ENCODE peak calls at places on chromosome 9, in eight cellular contexts. S is RWPE1, V is cardiac fibroblast, G is choroid plexus epithelial cell, J is tibial nerve, D is AG09319, I is HFF-Myc, R is colonic mucosa. N is an unnamed sample.

GRCh38 chr9:31119882-31120481 is 1264.5 kb upstream of the ACO1 start:
- DNase-seq in S (peak), V (peak), G (peak), J (no peak), D (no peak), I (no peak), R (no peak), N (peak)

GRCh38 chr9:7185612-7186011 is 427.8 kb downstream of the KDM4C start:
- DNase-seq in S (peak), V (peak), G (peak), J (peak), D (no peak), I (peak), R (no peak), N (peak)

GRCh38 chr9:113580041-113580953 is 116.8 kb downstream of the RGS3 start:
- DNase-seq in S (peak), V (peak), G (peak), J (peak), D (no peak), I (no peak), R (peak), N (peak)

GRCh38 chr9:115944166-115944948 is 209.2 kb upstream of the PAPPA start:
- DNase-seq in S (peak), V (peak), G (peak), J (peak), D (peak), I (peak), R (peak), N (peak)

GRCh38 chr9:122261469-122261881 is 3.2 kb downstream of the RBM18 start:
- DNase-seq in S (peak), V (peak), G (peak), J (peak), D (no peak), I (no peak), R (peak), N (peak)

GRCh38 chr9:35112257-35113020 is 3.2 kb downstream of the ATOSB start:
- DNase-seq in S (peak), V (peak), G (peak), J (peak), D (peak), I (no peak), R (no peak), N (peak)

GRCh38 chr9:99052849-99053715 is 51.8 kb upstream of the TGFBR1 start:
- DNase-seq in S (no peak), V (no peak), G (no peak), J (no peak), D (no peak), I (no peak), R (no peak), N (no peak)

GRCh38 chr9:77802512-77803293 is 154.6 kb upstream of the GNA14 start:
- DNase-seq in S (no peak), V (no peak), G (no peak), J (no peak), D (no peak), I (no peak), R (no peak), N (no peak)

GRCh38 chr9:71878327-71879274 is 32.4 kb downstream of the ABHD17B start:
- DNase-seq in S (no peak), V (no peak), G (no peak), J (no peak), D (no peak), I (no peak), R (no peak), N (no peak)

GRCh38 chr9:110758201-110758600 is 89.6 kb downstream of the MUSK start:
- DNase-seq in S (no peak), V (no peak), G (no peak), J (no peak), D (no peak), I (no peak), R (no peak), N (no peak)

GRCh38 chr9:96413312-96414221 is 4.6 kb downstream of the ZNF367 start:
- DNase-seq in S (no peak), V (no peak), G (no peak), J (no peak), D (no peak), I (no peak), R (no peak), N (no peak)

GRCh38 chr9:18447131-18447530 is 26.8 kb upstream of the ADAMTSL1 start:
- DNase-seq in S (no peak), V (no peak), G (no peak), J (peak), D (no peak), I (no peak), R (no peak), N (peak)

GRCh38 chr9:94085062-94085639 is 887 bp downstream of the PTPDC1 start:
- DNase-seq in S (no peak), V (peak), G (peak), J (no peak), D (no peak), I (no peak), R (no peak), N (no peak)

GRCh38 chr9:133368249-133368881 is 7.5 kb downstream of the SURF4 start:
- DNase-seq in S (no peak), V (no peak), G (peak), J (no peak), D (no peak), I (no peak), R (peak), N (no peak)

GRCh38 chr9:32706004-32706749 is 70.7 kb upstream of the TAF1L start:
- DNase-seq in S (no peak), V (peak), G (no peak), J (no peak), D (no peak), I (no peak), R (no peak), N (peak)

GRCh38 chr9:70229026-70229425 is 29.8 kb upstream of the SMC5 start:
- DNase-seq in S (no peak), V (no peak), G (peak), J (peak), D (no peak), I (no peak), R (no peak), N (no peak)

GRCh38 chr9:112554516-112554915 is 67.9 kb downstream of the KIAA1958 start:
- DNase-seq in S (no peak), V (no peak), G (peak), J (no peak), D (no peak), I (no peak), R (no peak), N (no peak)

GRCh38 chr9:134591082-134591571 is 50.5 kb upstream of the COL5A1 start:
- DNase-seq in S (no peak), V (peak), G (peak), J (no peak), D (no peak), I (no peak), R (no peak), N (no peak)

GRCh38 chr9:84851935-84852585 is 182.5 kb downstream of the NTRK2 start:
- DNase-seq in S (peak), V (peak), G (peak), J (peak), D (peak), I (peak), R (no peak), N (peak)

GRCh38 chr9:38074441-38074943 is 5.5 kb upstream of the SHB start:
- DNase-seq in S (no peak), V (peak), G (no peak), J (no peak), D (no peak), I (no peak), R (peak), N (no peak)

GRCh38 chr9:137461663-137462395 is 2.7 kb upstream of the NSMF start:
- DNase-seq in S (peak), V (peak), G (peak), J (no peak), D (no peak), I (no peak), R (no peak), N (no peak)

GRCh38 chr9:69004836-69005235 is 9.1 kb downstream of the PRKACG start:
- DNase-seq in S (no peak), V (no peak), G (no peak), J (no peak), D (no peak), I (no peak), R (no peak), N (peak)

GRCh38 chr9:79382468-79382867 is 189.3 kb upstream of the TLE4 start:
- DNase-seq in S (no peak), V (no peak), G (no peak), J (no peak), D (no peak), I (no peak), R (no peak), N (peak)

GRCh38 chr9:105973811-105974407 is 279.6 kb downstream of the TMEM38B start:
- DNase-seq in S (no peak), V (peak), G (peak), J (no peak), D (no peak), I (no peak), R (no peak), N (no peak)

GRCh38 chr9:37531699-37532098 is 44.5 kb downstream of the FBXO10 start:
- DNase-seq in S (no peak), V (no peak), G (no peak), J (no peak), D (no peak), I (no peak), R (no peak), N (no peak)

GRCh38 chr9:29826421-29826820 is 2253.1 kb upstream of the C9orf72 start:
- DNase-seq in S (no peak), V (no peak), G (no peak), J (no peak), D (no peak), I (no peak), R (no peak), N (no peak)

DNA sequence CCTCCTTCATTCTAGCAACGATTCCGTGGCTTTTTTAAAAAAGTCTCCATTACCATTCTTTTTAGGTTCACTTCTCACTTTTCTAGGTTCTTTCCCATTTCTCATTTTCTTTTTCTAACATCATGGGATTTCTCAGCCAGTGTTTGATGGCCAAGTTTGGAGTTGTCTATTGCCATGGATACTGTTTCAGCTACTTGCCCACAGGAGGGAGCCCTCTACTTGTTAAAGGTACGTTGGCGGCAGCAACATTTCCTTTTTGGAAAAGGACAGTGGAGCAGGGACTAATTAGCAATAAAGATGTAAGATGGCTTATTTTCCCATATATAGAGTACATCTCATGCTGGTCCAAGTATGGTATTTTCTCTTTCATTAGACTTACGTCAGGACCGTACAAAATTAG is 2257.5 kb upstream of the C9orf72 start:
- DNase-seq in S (peak), V (peak), G (peak), J (no peak), D (no peak), I (no peak), R (peak), N (peak)
- TF ChIP-seq CTCF in S (peak), V (peak), G (peak), J (no peak), D (no peak), I (no peak), R (peak), N (peak)

GRCh38 chr9:88106492-88106891 is 31.8 kb downstream of the SPATA31C2 start:
- DNase-seq in S (peak), V (peak), G (peak), J (peak), D (peak), I (no peak), R (peak), N (peak)
- TF ChIP-seq CTCF in S (peak), V (peak), G (peak), J (peak), D (peak), I (peak), R (peak), N (peak)

GRCh38 chr9:100354121-100354800 is 1.5 kb upstream of the TEX10 start:
- DNase-seq in S (no peak), V (no peak), G (no peak), J (no peak), D (no peak), I (no peak), R (no peak), N (no peak)
- TF ChIP-seq CTCF in S (no peak), V (no peak), G (no peak), J (no peak), D (no peak), I (no peak), R (no peak), N (no peak)

DNA sequence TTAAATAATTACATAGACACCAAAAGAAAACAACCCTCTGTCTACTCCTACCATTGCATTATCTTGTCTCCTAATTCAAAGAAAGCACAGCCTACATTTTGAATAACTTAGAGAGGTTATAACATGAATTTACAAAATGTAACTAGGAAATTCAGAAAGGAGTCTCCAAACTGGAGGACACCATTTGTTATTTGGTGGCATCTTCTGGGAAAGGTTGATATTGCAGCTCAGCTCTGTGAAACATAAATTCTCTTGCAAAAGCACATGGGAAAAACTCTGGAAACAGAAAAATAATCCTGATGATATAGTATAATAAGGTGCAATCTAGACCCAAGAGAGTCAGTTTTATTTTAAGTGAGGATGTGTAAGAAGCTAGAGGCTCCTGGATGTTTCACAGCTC is 215.3 kb downstream of the MLLT3 start:
- DNase-seq in S (no peak), V (no peak), G (peak), J (no peak), D (no peak), I (no peak), R (no peak), N (no peak)
- TF ChIP-seq CTCF in S (no peak), V (no peak), G (peak), J (no peak), D (no peak), I (no peak), R (no peak), N (peak)

DNA sequence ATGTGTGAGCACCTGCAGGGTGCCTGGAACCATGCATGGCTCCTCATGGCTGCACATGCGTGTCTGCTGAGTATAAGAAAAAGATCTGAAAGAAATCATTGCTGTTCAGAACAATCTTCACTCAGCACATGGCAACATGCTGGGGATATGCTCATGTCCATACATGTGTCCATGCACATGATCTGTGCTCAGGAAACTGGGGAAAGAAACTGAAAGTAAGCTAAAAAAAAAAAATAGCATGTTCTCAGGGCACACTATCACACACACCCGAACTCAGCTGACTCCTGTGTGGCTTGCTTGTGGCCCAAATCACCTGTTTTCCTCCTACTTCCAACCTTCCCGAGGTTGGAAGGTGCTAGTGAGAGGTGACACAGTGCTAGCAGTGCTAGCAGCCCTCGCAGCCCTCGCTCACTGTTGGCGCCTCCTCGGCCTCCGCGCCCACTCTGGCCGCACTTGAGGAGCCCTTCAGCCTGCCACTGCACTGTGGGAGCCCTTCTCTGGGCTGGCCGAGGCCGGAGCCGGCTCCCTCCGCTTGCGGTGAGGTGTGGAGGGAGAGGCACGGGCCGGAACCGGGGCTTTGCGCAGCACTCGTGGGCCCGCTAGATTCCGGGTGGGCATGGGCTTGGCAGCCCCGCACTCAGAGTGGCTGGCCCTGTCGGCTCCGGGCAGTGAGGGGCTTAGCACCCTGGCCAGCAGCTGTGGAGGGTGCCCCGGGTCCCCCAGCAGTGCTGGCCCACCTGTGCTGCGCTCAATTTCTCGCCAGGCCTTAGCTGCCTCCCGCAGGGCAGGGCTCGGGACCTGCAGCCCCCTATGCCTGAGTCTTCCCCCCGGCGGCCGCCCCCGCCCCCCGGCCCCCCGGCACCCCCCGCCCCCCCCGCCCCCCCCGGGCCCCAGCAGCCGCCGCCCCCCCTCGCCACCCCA is 76.0 kb downstream of the GADD45G start:
- DNase-seq in S (no peak), V (no peak), G (no peak), J (no peak), D (no peak), I (no peak), R (no peak), N (no peak)
- TF ChIP-seq CTCF in S (no peak), V (no peak), G (no peak), J (no peak), D (no peak), I (no peak), R (no peak), N (no peak)

GRCh38 chr9:118701985-118702384 is 667.2 kb downstream of the BRINP1 start:
- DNase-seq in S (no peak), V (no peak), G (no peak), J (no peak), D (no peak), I (no peak), R (no peak), N (no peak)
- TF ChIP-seq CTCF in S (no peak), V (no peak), G (no peak), J (no peak), D (no peak), I (no peak), R (no peak), N (no peak)

DNA sequence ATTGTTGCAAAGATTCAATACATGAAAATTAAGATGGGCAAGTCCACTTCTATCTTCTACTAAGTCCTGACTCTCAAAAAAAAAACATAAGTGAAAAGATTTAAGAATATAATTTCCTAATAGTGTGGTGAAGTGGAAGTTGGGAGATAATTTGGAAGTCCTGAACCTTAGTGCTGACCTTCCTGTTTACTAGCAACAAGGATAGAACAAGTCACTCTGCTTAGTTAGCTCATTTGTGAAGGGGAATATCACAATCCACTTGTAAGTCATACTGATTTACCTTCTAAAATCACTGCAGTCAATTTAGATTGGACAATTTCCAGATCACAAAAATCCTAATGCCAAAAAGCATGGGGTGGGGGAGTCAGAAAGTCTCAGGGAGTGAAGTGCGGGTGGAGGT is 43.4 kb upstream of the PCSK5 start:
- DNase-seq in S (no peak), V (no peak), G (no peak), J (no peak), D (no peak), I (no peak), R (no peak), N (no peak)
- TF ChIP-seq CTCF in S (no peak), V (no peak), G (no peak), J (no peak), D (no peak), I (no peak), R (no peak), N (no peak)